ENCODE peak calls at places on chromosomes 11 and 22, in six cellular contexts. M is LoVo, R is tibial artery, H is T47D, Z is RCC 7860, U is Calu3. B is an unnamed sample.

GRCh38 chr11:77558380-77558779 is 31.4 kb upstream of the AQP11 start:
- DNase-seq in M (no peak), H (no peak), R (no peak), Z (no peak), U (no peak), B (no peak)

GRCh38 chr22:47294222-47294532 is 531.7 kb downstream of the TBC1D22A start:
- DNase-seq in U (no peak), R (peak; percentile 35), H (no peak), M (peak; percentile 50), Z (peak; percentile 80), B (no peak)

GRCh38 chr11:15161746-15162145 is 47.0 kb downstream of the INSC start:
- DNase-seq in H (no peak), R (no peak), U (no peak), Z (no peak), M (no peak), B (no peak)

GRCh38 chr11:47514825-47515647 is 37.9 kb downstream of the CELF1 start:
- DNase-seq in U (no peak), H (no peak), M (no peak), Z (no peak), R (no peak), B (no peak)

GRCh38 chr22:45831394-45831793 is 145.6 kb downstream of the WNT7B start:
- DNase-seq in Z (no peak), H (no peak), R (no peak), U (peak; percentile 14), M (no peak), B (no peak)

GRCh38 chr22:22386602-22387385 is 121.7 kb downstream of the ZNF280B start:
- DNase-seq in M (no peak), Z (no peak), U (no peak), H (no peak), R (no peak), B (no peak)

GRCh38 chr11:92141159-92141558 is 83.5 kb upstream of the FAT3 start:
- DNase-seq in H (no peak), M (no peak), Z (no peak), R (no peak), U (no peak), B (no peak)

GRCh38 chr11:119368121-119369034 is 13.1 kb downstream of the USP2 start:
- DNase-seq in U (peak; percentile 32), R (no peak), H (no peak), Z (peak; percentile 32), M (peak; percentile 86), B (no peak)

GRCh38 chr11:118621071-118621815 is 13.8 kb downstream of the PHLDB1 start:
- DNase-seq in Z (peak; percentile 65), R (peak; percentile 92), H (peak; percentile 79), M (peak; percentile 15), U (peak; percentile 87), B (no peak)

GRCh38 chr11:108819957-108820356 is 155.1 kb downstream of the DDX10 start:
- DNase-seq in Z (no peak), U (no peak), M (no peak), H (no peak), R (no peak), B (no peak)

GRCh38 chr22:40107756-40108437 is 69.8 kb upstream of the TNRC6B start:
- DNase-seq in R (no peak), Z (peak; percentile 34), U (peak; percentile 46), M (peak; percentile 21), H (peak; percentile 16), B (no peak)

GRCh38 chr11:5251746-5252145 is 2.1 kb upstream of the HBG1 start:
- DNase-seq in U (no peak), Z (no peak), M (no peak), R (no peak), H (no peak), B (no peak)

GRCh38 chr11:119149371-119150275 is 771 bp downstream of the ABCG4 start:
- DNase-seq in M (no peak), H (no peak), U (no peak), R (no peak), Z (no peak), B (no peak)

GRCh38 chr22:23068096-23068831 is 2.1 kb upstream of the GNAZ start:
- DNase-seq in H (no peak), Z (no peak), U (no peak), M (no peak), R (peak; percentile 17), B (no peak)

GRCh38 chr11:67392182-67392715 is 463 bp downstream of the RAD9A start:
- DNase-seq in R (no peak), Z (no peak), M (no peak), U (no peak), H (no peak), B (no peak)

GRCh38 chr22:48882636-48883200 is 945.0 kb downstream of the BRD1 start:
- DNase-seq in R (no peak), Z (no peak), M (no peak), H (no peak), U (no peak), B (no peak)

GRCh38 chr11:4826425-4826824 is 5.3 kb downstream of the OR51F2 start:
- DNase-seq in H (no peak), M (no peak), Z (no peak), U (no peak), R (no peak), B (no peak)

GRCh38 chr11:74000307-74000630 is 8.6 kb downstream of the UCP3 start:
- DNase-seq in R (no peak), Z (no peak), U (no peak), H (no peak), M (no peak), B (no peak)

GRCh38 chr11:116482716-116483115 is 290.1 kb downstream of the BUD13 start:
- DNase-seq in H (no peak), M (no peak), Z (no peak), R (no peak), U (no peak), B (no peak)

GRCh38 chr22:43337385-43337784 is 5.8 kb downstream of the SCUBE1 start:
- DNase-seq in H (no peak), M (no peak), Z (no peak), R (no peak), U (no peak), B (no peak)

GRCh38 chr11:112762686-112763048 is 198.6 kb upstream of the NCAM1 start:
- DNase-seq in U (no peak), Z (no peak), R (no peak), M (no peak), H (no peak), B (no peak)

GRCh38 chr22:21816787-21817496 is 50.5 kb downstream of the MAPK1 start:
- DNase-seq in H (no peak), R (no peak), Z (peak; percentile 77), M (no peak), U (peak; percentile 36), B (peak; percentile 88)

GRCh38 chr11:45736424-45736823 is 68.5 kb upstream of the SLC35C1 start:
- DNase-seq in Z (peak; percentile 32), U (no peak), M (peak; percentile 5), H (no peak), R (peak; percentile 48), B (no peak)

GRCh38 chr22:24391836-24392217 is 35.6 kb upstream of the ADORA2A start:
- DNase-seq in Z (no peak), U (no peak), R (no peak), M (no peak), H (no peak), B (no peak)

GRCh38 chr22:22884010-22884887 is 3.4 kb upstream of the IGLL5 start:
- DNase-seq in H (peak; percentile 48), U (peak; percentile 78), Z (peak; percentile 23), M (peak; percentile 29), R (peak; percentile 45), B (peak; percentile 79)

GRCh38 chr11:73998846-73999575 is 9.9 kb downstream of the UCP3 start:
- DNase-seq in H (no peak), M (no peak), Z (no peak), R (no peak), U (no peak), B (no peak)

GRCh38 chr11:2140411-2141400 is 1.5 kb upstream of the IGF2 start:
- DNase-seq in M (no peak), R (no peak), H (no peak), Z (no peak), U (no peak), B (no peak)

GRCh38 chr22:45696227-45696626 is 24.6 kb downstream of the ATXN10 start:
- DNase-seq in R (no peak), H (no peak), Z (no peak), M (no peak), U (no peak), B (no peak)

GRCh38 chr11:17314232-17314547 is 37.4 kb upstream of the NCR3LG1 start:
- DNase-seq in H (no peak), Z (no peak), R (no peak), M (no peak), U (no peak), B (no peak)

B was measured in naive B cell.